ENCODE peak calls at places on chromosome 16, in seven cellular contexts. B is heart left ventricle, F is psoas muscle, A is adrenal gland, J is lower lobe of right lung, Y is stomach, M is left lung. P is an unnamed sample.

GRCh38 chr16:19289805-19290490 is 4.4 kb downstream of the CLEC19A start:
- DNase-seq in B (no peak), F (no peak), A (no peak), J (no peak), Y (peak; percentile 68), M (no peak), P (no peak)

GRCh38 chr16:84847554-84848415 is 28.0 kb downstream of the CRISPLD2 start:
- DNase-seq in B (no peak), F (peak; percentile 44), A (no peak), J (no peak), Y (no peak), M (no peak), P (no peak)

GRCh38 chr16:86536621-86537020 is 18.4 kb downstream of the MTHFSD start:
- DNase-seq in B (no peak), F (no peak), A (no peak), J (no peak), Y (no peak), M (peak; percentile 33), P (no peak)

GRCh38 chr16:88455610-88456355 is 2.7 kb downstream of the ZFPM1 start:
- DNase-seq in B (no peak), F (no peak), A (peak; percentile 74), J (no peak), Y (peak; percentile 49), M (no peak), P (peak; percentile 65)

GRCh38 chr16:27712251-27712711 is 162.3 kb downstream of the KATNIP start:
- DNase-seq in B (no peak), F (peak; percentile 23), A (no peak), J (no peak), Y (no peak), M (no peak), P (no peak)

GRCh38 chr16:3880623-3881498 is at the start of gene CREBBP:
- DNase-seq in B (peak; percentile 91), F (peak; percentile 92), A (peak; percentile 80), J (peak; percentile 90), Y (peak; percentile 91), M (peak; percentile 95), P (peak; percentile 91)

GRCh38 chr16:51131619-51132018 is 19.5 kb downstream of the SALL1 start:
- DNase-seq in B (no peak), F (no peak), A (no peak), J (no peak), Y (no peak), M (no peak), P (no peak)

GRCh38 chr16:53821487-53821886 is 117.5 kb downstream of the FTO start:
- DNase-seq in B (no peak), F (no peak), A (no peak), J (no peak), Y (no peak), M (no peak), P (peak; percentile 6)

GRCh38 chr16:23587726-23588125 is 8.4 kb downstream of the NDUFAB1 start:
- DNase-seq in B (peak; percentile 21), F (no peak), A (no peak), J (no peak), Y (no peak), M (no peak), P (no peak)

GRCh38 chr16:56269824-56270684 is 78.8 kb downstream of the GNAO1 start:
- DNase-seq in B (peak; percentile 56), F (no peak), A (no peak), J (no peak), Y (no peak), M (no peak), P (no peak)

GRCh38 chr16:58324792-58325191 is 30.0 kb upstream of the PRSS54 start:
- DNase-seq in B (no peak), F (no peak), A (no peak), J (no peak), Y (no peak), M (no peak), P (no peak)

GRCh38 chr16:14199199-14199598 is 128.1 kb downstream of the MRTFB start:
- DNase-seq in B (no peak), F (no peak), A (no peak), J (no peak), Y (no peak), M (no peak), P (no peak)

GRCh38 chr16:11757671-11758545 is 15.3 kb upstream of the TXNDC11 start:
- DNase-seq in B (no peak), F (no peak), A (peak; percentile 60), J (no peak), Y (no peak), M (no peak), P (no peak)

GRCh38 chr16:88810868-88811599 is 694 bp downstream of the APRT start:
- DNase-seq in B (peak; percentile 82), F (peak; percentile 91), A (peak; percentile 84), J (peak; percentile 88), Y (peak; percentile 72), M (peak; percentile 91), P (no peak)

GRCh38 chr16:65024649-65025243 is 97.1 kb downstream of the CDH11 start:
- DNase-seq in B (no peak), F (no peak), A (no peak), J (no peak), Y (no peak), M (no peak), P (no peak)

GRCh38 chr16:22225060-22225459 is 19.0 kb downstream of the EEF2K start:
- DNase-seq in B (no peak), F (no peak), A (no peak), J (peak; percentile 51), Y (no peak), M (no peak), P (no peak)

GRCh38 chr16:48277158-48277557 is 29.8 kb upstream of the ABCC11 start:
- DNase-seq in B (no peak), F (no peak), A (no peak), J (no peak), Y (peak; percentile 54), M (no peak), P (no peak)

GRCh38 chr16:52976539-52977167 is 76.0 kb downstream of the CHD9NB start:
- DNase-seq in B (no peak), F (no peak), A (no peak), J (no peak), Y (no peak), M (no peak), P (no peak)

GRCh38 chr16:81143921-81144471 is 47.8 kb upstream of the GCSH start:
- DNase-seq in B (no peak), F (no peak), A (no peak), J (no peak), Y (no peak), M (no peak), P (peak; percentile 98)

GRCh38 chr16:48526058-48526957 is 83.7 kb downstream of the N4BP1 start:
- DNase-seq in B (no peak), F (no peak), A (no peak), J (no peak), Y (peak; percentile 57), M (no peak), P (peak; percentile 74)

GRCh38 chr16:85783441-85783840 is 15.9 kb downstream of the EMC8 start:
- DNase-seq in B (no peak), F (no peak), A (no peak), J (no peak), Y (no peak), M (no peak), P (no peak)

GRCh38 chr16:2769675-2770056 is 7.4 kb downstream of the ELOB start:
- DNase-seq in B (no peak), F (peak; percentile 59), A (no peak), J (peak; percentile 64), Y (peak; percentile 75), M (no peak), P (no peak)

GRCh38 chr16:86095131-86095752 is 196.3 kb downstream of the IRF8 start:
- DNase-seq in B (no peak), F (no peak), A (peak; percentile 4), J (no peak), Y (no peak), M (no peak), P (no peak)

GRCh38 chr16:75267631-75268264 is 16.3 kb upstream of the BCAR1 start:
- DNase-seq in B (peak; percentile 76), F (peak; percentile 91), A (peak; percentile 93), J (peak; percentile 73), Y (peak; percentile 65), M (peak; percentile 82), P (peak; percentile 81)
- H3K4me1 ChIP-seq in B (peaks cover 45% of the 10 kb centered on the region), F (peaks cover 46% of the 10 kb centered on the region), A (peaks cover 41% of the 10 kb centered on the region), J (peaks cover 38% of the 10 kb centered on the region), Y (peaks cover 43% of the 10 kb centered on the region), M (peaks cover 20% of the 10 kb centered on the region), P (peaks cover 43% of the 10 kb centered on the region)

DNA sequence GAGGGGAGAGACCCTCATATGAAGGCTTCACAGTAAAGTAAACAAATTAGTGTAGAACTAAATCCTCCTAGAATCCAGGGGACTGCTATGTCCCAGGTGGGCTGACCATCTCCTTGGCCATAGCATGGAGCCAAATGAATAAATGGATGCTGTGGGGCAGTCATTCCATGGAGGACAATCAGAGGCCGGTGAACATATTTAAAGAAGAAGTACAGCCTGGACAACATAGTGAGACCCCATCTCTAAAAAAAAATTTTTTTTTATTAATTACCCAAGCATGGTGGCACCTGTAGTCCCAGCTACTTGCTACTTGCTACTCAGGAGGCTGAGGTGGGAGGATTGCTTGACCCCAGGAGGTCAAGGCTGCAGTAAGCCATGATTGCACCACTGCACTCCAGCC is 5.3 kb upstream of the CBFB start:
- DNase-seq in B (no peak), F (no peak), A (no peak), J (no peak), Y (peak; percentile 1), M (no peak), P (no peak)
- H3K4me3 ChIP-seq in B (no peak overlapping the region), F (no peak overlapping the region), A (no peak overlapping the region), J (no peak overlapping the region), Y (no peak overlapping the region), M (no peak overlapping the region), P (no peak overlapping the region)

GRCh38 chr16:67701420-67701819 is 17.7 kb downstream of the GFOD2 start:
- DNase-seq in B (no peak), F (no peak), A (no peak), J (no peak), Y (no peak), M (no peak), P (no peak)
- TF ChIP-seq CTCF in B (no peak), F (no peak), A (no peak), J (no peak), Y (no peak), M (no peak), P (no peak)

GRCh38 chr16:1084971-1085370 is 11.1 kb downstream of the C1QTNF8 start:
- DNase-seq in B (no peak), F (no peak), A (no peak), J (no peak), Y (no peak), M (no peak), P (no peak)

GRCh38 chr16:1080801-1081733 is 8.5 kb downstream of the SSTR5 start:
- DNase-seq in B (no peak), F (no peak), A (no peak), J (no peak), Y (no peak), M (no peak), P (no peak)

GRCh38 chr16:1082266-1082951 is 9.9 kb downstream of the SSTR5 start:
- DNase-seq in B (no peak), F (no peak), A (peak; percentile 45), J (no peak), Y (no peak), M (no peak), P (no peak)

GRCh38 chr16:1081734-1082265 is 9.3 kb downstream of the SSTR5 start:
- DNase-seq in B (no peak), F (no peak), A (no peak), J (no peak), Y (no peak), M (no peak), P (no peak)

GRCh38 chr16:1082952-1083675 is 10.6 kb downstream of the SSTR5 start:
- DNase-seq in B (no peak), F (no peak), A (peak; percentile 44), J (no peak), Y (no peak), M (no peak), P (no peak)
- H3K4me1 ChIP-seq in B (no peaks in the 10 kb centered on the region), F (no peaks in the 10 kb centered on the region), A (peaks cover 8% of the 10 kb centered on the region), J (no peaks in the 10 kb centered on the region), Y (peaks cover 16% of the 10 kb centered on the region), M (no peaks in the 10 kb centered on the region), P (peaks cover 17% of the 10 kb centered on the region)

P was measured in PC-9.